ENCODE peak calls at places on chromosomes 13 and 19, in six cellular contexts. R is fibroblast of lung, I is PC-9, J is nephron progenitor cell, Q is WTC11, Y is endodermal cell. V is an unnamed sample.
A peak's percentile ranks its signal among the peaks of the same experiment; 100 is the strongest.

GRCh38 chr19:10432736-10433130 is 12.4 kb downstream of the PDE4A start:
- DNase-seq in R (no peak), J (no peak), I (no peak), Y (no peak), Q (no peak), V (no peak)

GRCh38 chr19:6654347-6655310 is 15.3 kb downstream of the TNFSF14 start:
- DNase-seq in Y (no peak), I (no peak), R (no peak), Q (no peak), J (no peak), V (no peak)

GRCh38 chr13:113962386-113962785 is 11.5 kb downstream of the C13orf46 start:
- DNase-seq in I (no peak), Q (no peak), Y (no peak), J (no peak), R (no peak), V (no peak)

GRCh38 chr13:34108396-34108795 is 290.4 kb downstream of the RFC3 start:
- DNase-seq in R (peak; percentile 58), Q (no peak), I (no peak), Y (no peak), J (no peak), V (no peak)

GRCh38 chr19:44614313-44614712 is 950 bp downstream of the IGSF23 start:
- DNase-seq in R (no peak), J (no peak), Q (no peak), I (no peak), Y (no peak), V (no peak)

GRCh38 chr13:107743523-107743922 is 471.8 kb downstream of the LIG4 start:
- DNase-seq in J (no peak), R (no peak), Y (no peak), I (no peak), Q (no peak), V (no peak)

GRCh38 chr13:23844132-23844531 is 45.1 kb downstream of the MIPEP start:
- DNase-seq in Q (no peak), R (no peak), Y (no peak), I (no peak), J (no peak), V (no peak)

GRCh38 chr13:99307648-99308339 is 595 bp upstream of the GPR183 start:
- DNase-seq in J (no peak), R (peak; percentile 90), Y (peak; percentile 71), I (no peak), Q (no peak), V (no peak)

GRCh38 chr13:50365683-50366391 is 350.6 kb downstream of the KCNRG start:
- DNase-seq in Y (no peak), Q (no peak), R (peak; percentile 13), I (peak; percentile 73), J (no peak), V (no peak)

GRCh38 chr19:9796113-9796773 is 22.6 kb downstream of the FBXL12 start:
- DNase-seq in J (peak; percentile 75), Y (peak; percentile 95), Q (peak; percentile 87), R (peak; percentile 87), I (peak; percentile 75), V (peak; percentile 88)

GRCh38 chr13:35630551-35631275 is 154.2 kb upstream of the MAB21L1 start:
- DNase-seq in Q (peak; percentile 28), J (peak; percentile 41), I (no peak), R (peak; percentile 54), Y (peak; percentile 83), V (peak; percentile 22)

GRCh38 chr19:50401505-50402450 is 17.0 kb upstream of the SPIB start:
- DNase-seq in R (no peak), J (no peak), I (no peak), Y (no peak), Q (no peak), V (no peak)

GRCh38 chr13:57629821-57630235 is 1.7 kb upstream of the PCDH17 start:
- DNase-seq in Y (peak; percentile 99), Q (peak; percentile 98), R (peak; percentile 93), J (peak; percentile 96), I (no peak), V (peak; percentile 91)

GRCh38 chr19:30745476-30745985 is 373.3 kb downstream of the ZNF536 start:
- DNase-seq in I (no peak), J (no peak), R (no peak), Y (no peak), Q (no peak), V (no peak)

GRCh38 chr13:88031980-88032562 is 360.9 kb downstream of the SLITRK5 start:
- DNase-seq in Q (no peak), J (no peak), Y (no peak), I (no peak), R (peak; percentile 65), V (peak; percentile 3)

GRCh38 chr19:50496189-50497029 is 14.6 kb downstream of the JOSD2 start:
- DNase-seq in J (peak; percentile 42), Y (peak; percentile 77), Q (peak; percentile 47), I (no peak), R (no peak), V (no peak)

GRCh38 chr19:56191115-56191514 is 6.5 kb downstream of the ZSCAN5B start:
- DNase-seq in J (no peak), Y (peak; percentile 63), I (no peak), Q (peak; percentile 65), R (no peak), V (no peak)

GRCh38 chr13:77448689-77449088 is 86.8 kb upstream of the SCEL start:
- DNase-seq in I (no peak), R (no peak), Y (peak; percentile 61), J (peak; percentile 4), Q (peak; percentile 11), V (no peak)

GRCh38 chr19:10815007-10815531 is 20.9 kb downstream of the TMED1 start:
- DNase-seq in J (no peak), Y (no peak), R (no peak), I (no peak), Q (no peak), V (no peak)

GRCh38 chr13:110716235-110716505 is 2.7 kb downstream of the ING1 start:
- DNase-seq in J (no peak), I (peak; percentile 26), Q (no peak), Y (no peak), R (peak; percentile 10), V (no peak)

GRCh38 chr19:29666634-29667389 is 1.6 kb downstream of the PLEKHF1 start:
- DNase-seq in R (peak; percentile 70), Q (peak; percentile 66), I (peak; percentile 50), J (peak; percentile 62), Y (peak; percentile 85), V (peak; percentile 73)

GRCh38 chr13:106104281-106104901 is 431.1 kb downstream of the EFNB2 start:
- DNase-seq in Y (no peak), Q (no peak), R (peak; percentile 96), I (peak; percentile 74), J (no peak), V (peak; percentile 78)

GRCh38 chr19:4645718-4646117 is 6.4 kb downstream of the TNFAIP8L1 start:
- DNase-seq in R (no peak), Y (no peak), Q (no peak), I (no peak), J (no peak), V (no peak)
- TF ChIP-seq CTCF in R (no peak), Y (no peak), Q (no peak), I (no peak), J (no peak), V (no peak)

GRCh38 chr19:46860846-46861690 is at the start of gene ARHGAP35:
- DNase-seq in Q (peak; percentile 69), I (no peak), R (no peak), Y (peak; percentile 65), J (peak; percentile 81), V (no peak)

GRCh38 chr19:46852830-46853229 is 2.2 kb upstream of the AP2S1 start:
- DNase-seq in R (no peak), J (no peak), Q (no peak), I (no peak), Y (no peak), V (no peak)

GRCh38 chr19:46860125-46860845 is 512 bp upstream of the ARHGAP35 start:
- DNase-seq in Q (peak; percentile 98), R (peak; percentile 98), J (peak; percentile 96), Y (peak; percentile 99), I (peak; percentile 99), V (peak; percentile 97)

GRCh38 chr19:46859637-46860124 is 1.1 kb upstream of the ARHGAP35 start:
- DNase-seq in J (no peak), Y (no peak), R (no peak), Q (no peak), I (no peak), V (no peak)

DNA sequence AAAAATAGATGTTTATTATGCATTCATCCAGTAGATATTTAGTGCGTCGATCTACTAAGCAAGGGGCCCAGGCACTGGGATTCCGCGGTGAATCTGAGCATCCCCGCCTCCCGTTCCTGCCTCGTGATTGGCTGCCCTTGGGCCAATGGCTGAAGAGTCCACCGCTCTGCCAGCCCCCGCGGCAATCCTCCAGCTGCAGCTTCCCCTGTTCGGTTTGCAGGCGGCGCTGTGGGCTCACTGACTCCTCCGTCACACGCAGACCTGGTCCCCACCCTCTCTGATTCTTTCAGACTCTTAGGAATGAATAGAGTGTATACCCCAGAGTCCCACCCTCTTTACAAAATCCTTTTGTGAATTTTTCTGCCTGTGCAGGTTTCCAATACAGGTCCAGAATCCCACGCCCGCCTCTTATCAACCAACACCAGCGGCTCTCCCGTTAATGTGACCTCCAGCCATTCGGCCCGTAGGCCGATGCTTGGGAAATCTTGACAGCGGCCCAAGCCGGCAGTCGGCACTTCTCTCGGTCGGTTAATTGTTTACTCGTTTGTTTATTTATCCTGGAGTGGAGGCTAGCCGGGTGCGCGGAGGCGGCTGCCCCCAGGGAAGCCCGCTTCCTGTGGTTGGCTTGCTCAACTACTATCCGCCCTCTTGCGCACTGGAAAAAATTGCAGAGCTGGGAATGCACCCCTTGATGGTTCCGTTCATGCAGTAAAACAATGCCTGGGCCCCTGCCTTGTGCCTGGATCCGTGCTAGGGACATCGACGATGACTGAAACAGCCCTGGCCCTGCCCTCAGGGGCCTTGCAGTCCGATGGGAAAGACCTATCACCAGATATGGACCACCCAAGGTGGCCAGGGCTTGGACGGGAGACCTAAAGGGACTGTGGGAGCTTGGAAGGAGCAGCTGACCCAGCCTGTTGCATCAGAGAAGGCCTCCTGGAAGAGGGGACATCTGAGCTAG is 4.5 kb upstream of the ARHGAP35 start:
- DNase-seq in Y (peak; percentile 98), R (peak; percentile 94), Q (peak; percentile 97), I (peak; percentile 89), J (peak; percentile 84), V (peak; percentile 90)
- TF ChIP-seq CTCF in Y (peak; percentile 81), R (peak; percentile 82), Q (no peak), I (peak; percentile 68), J (peak; percentile 37), V (peak; percentile 90)

DNA sequence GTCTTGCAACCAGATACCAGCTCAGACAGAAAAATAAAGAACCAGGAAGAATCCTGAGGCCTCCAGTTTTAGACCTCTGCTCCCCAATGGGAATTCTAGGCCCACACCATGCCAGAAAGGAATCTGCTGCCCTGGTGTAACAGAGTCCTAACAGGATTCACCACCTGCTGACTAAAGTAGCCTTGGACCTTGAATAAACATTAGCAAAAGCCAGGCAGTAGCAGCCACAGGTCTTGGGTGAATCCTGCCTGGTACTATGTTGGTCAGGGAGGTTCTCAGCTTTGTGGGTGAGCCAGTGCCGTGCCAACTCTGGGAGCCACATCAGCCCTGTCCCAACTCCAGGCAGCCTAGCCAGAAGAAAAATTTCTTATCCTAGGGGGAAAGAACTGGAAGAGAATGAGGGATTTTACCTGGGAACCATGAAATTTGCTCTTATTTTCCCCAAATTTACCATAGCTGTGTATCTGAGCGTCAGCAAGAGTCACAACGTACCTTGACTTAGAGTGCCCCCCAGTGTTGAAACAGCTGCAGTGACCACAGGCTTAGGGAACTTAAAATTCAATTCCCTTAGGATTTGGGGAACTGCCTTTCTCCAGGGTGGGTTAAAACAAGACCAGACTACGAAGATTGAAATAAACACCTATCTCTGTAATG is 1895.6 kb upstream of the PRR20A start:
- DNase-seq in Y (peak; percentile 84), I (no peak), Q (peak; percentile 62), R (no peak), J (peak; percentile 14), V (no peak)
- TF ChIP-seq CTCF in Y (peak; percentile 86), I (peak; percentile 59), Q (peak; percentile 76), R (peak; percentile 28), J (peak; percentile 35), V (peak; percentile 42)

GRCh38 chr19:2540646-2541454 is 64.9 kb downstream of the GADD45B start:
- DNase-seq in I (peak; percentile 94), J (peak; percentile 92), Y (peak; percentile 99), R (peak; percentile 99), Q (peak; percentile 97), V (peak; percentile 97)
- TF ChIP-seq CTCF in I (no peak), J (no peak), Y (peak; percentile 57), R (peak; percentile 31), Q (no peak), V (peak; percentile 30)

V was measured in astrocyte of the cerebellum.